ENCODE peak calls at places on chromosomes 3 and 15, in nine cellular contexts. One of them, this sample, is unnamed.

GRCh38 chr3:140898340-140899180 is 43.1 kb upstream of the SLC25A36 start:
- DNase-seq in GM23338: peak; percentile 72
- DNase-seq in OCI-LY7: peak; percentile 62
- DNase-seq in GM23248: peak; percentile 89
- DNase-seq in PC-3: peak; percentile 65
- DNase-seq in MM.1S: peak; percentile 56
- DNase-seq in neural progenitor cell: peak; percentile 33
- DNase-seq in hepatocyte: peak; percentile 75
- DNase-seq in HCT116: peak; percentile 46
- DNase-seq in this sample: peak; percentile 35

GRCh38 chr15:83449250-83449671 is 2.1 kb downstream of the SH3GL3 start:
- DNase-seq in PC-3: no peak
- DNase-seq in GM23338: no peak
- DNase-seq in neural progenitor cell: no peak
- DNase-seq in GM23248: no peak
- DNase-seq in hepatocyte: no peak
- DNase-seq in MM.1S: no peak
- DNase-seq in OCI-LY7: no peak
- DNase-seq in HCT116: no peak
- DNase-seq in this sample: no peak

GRCh38 chr3:119427669-119428068 is 35.7 kb downstream of the TMEM39A start:
- DNase-seq in hepatocyte: no peak
- DNase-seq in PC-3: no peak
- DNase-seq in GM23338: peak; percentile 32
- DNase-seq in neural progenitor cell: peak; percentile 11
- DNase-seq in GM23248: no peak
- DNase-seq in OCI-LY7: no peak
- DNase-seq in HCT116: no peak
- DNase-seq in MM.1S: no peak
- DNase-seq in this sample: no peak

GRCh38 chr3:78919021-78919755 is 848.6 kb downstream of the ROBO1 start:
- DNase-seq in OCI-LY7: no peak
- DNase-seq in hepatocyte: peak; percentile 64
- DNase-seq in GM23338: no peak
- DNase-seq in MM.1S: no peak
- DNase-seq in GM23248: peak; percentile 91
- DNase-seq in PC-3: no peak
- DNase-seq in neural progenitor cell: no peak
- DNase-seq in HCT116: no peak
- DNase-seq in this sample: no peak

GRCh38 chr3:114878119-114878839 is 268.8 kb downstream of the ZBTB20 start:
- DNase-seq in hepatocyte: no peak
- DNase-seq in GM23338: peak; percentile 38
- DNase-seq in OCI-LY7: no peak
- DNase-seq in HCT116: peak; percentile 62
- DNase-seq in GM23248: peak; percentile 80
- DNase-seq in PC-3: peak; percentile 46
- DNase-seq in MM.1S: no peak
- DNase-seq in neural progenitor cell: no peak
- DNase-seq in this sample: no peak

GRCh38 chr15:63035977-63036376 is 6.6 kb upstream of the TPM1 start:
- DNase-seq in neural progenitor cell: no peak
- DNase-seq in hepatocyte: no peak
- DNase-seq in HCT116: no peak
- DNase-seq in MM.1S: no peak
- DNase-seq in GM23338: peak; percentile 53
- DNase-seq in OCI-LY7: no peak
- DNase-seq in GM23248: no peak
- DNase-seq in PC-3: no peak
- DNase-seq in this sample: no peak

GRCh38 chr15:74799843-74800558 is 12.6 kb upstream of the LMAN1L start:
- DNase-seq in MM.1S: peak; percentile 88
- DNase-seq in GM23338: peak; percentile 85
- DNase-seq in neural progenitor cell: peak; percentile 68
- DNase-seq in PC-3: peak; percentile 74
- DNase-seq in HCT116: peak; percentile 29
- DNase-seq in OCI-LY7: peak; percentile 77
- DNase-seq in hepatocyte: peak; percentile 77
- DNase-seq in GM23248: peak; percentile 70
- DNase-seq in this sample: peak; percentile 94

GRCh38 chr15:37014566-37014965 is 85.8 kb downstream of the MEIS2 start:
- DNase-seq in hepatocyte: no peak
- DNase-seq in HCT116: no peak
- DNase-seq in MM.1S: no peak
- DNase-seq in GM23338: no peak
- DNase-seq in neural progenitor cell: peak; percentile 25
- DNase-seq in PC-3: no peak
- DNase-seq in OCI-LY7: no peak
- DNase-seq in GM23248: no peak
- DNase-seq in this sample: no peak

GRCh38 chr3:35641920-35642532 is 2.7 kb downstream of the ARPP21 start:
- DNase-seq in GM23338: no peak
- DNase-seq in hepatocyte: no peak
- DNase-seq in HCT116: no peak
- DNase-seq in PC-3: no peak
- DNase-seq in GM23248: no peak
- DNase-seq in MM.1S: no peak
- DNase-seq in OCI-LY7: no peak
- DNase-seq in neural progenitor cell: no peak
- DNase-seq in this sample: no peak

DNA sequence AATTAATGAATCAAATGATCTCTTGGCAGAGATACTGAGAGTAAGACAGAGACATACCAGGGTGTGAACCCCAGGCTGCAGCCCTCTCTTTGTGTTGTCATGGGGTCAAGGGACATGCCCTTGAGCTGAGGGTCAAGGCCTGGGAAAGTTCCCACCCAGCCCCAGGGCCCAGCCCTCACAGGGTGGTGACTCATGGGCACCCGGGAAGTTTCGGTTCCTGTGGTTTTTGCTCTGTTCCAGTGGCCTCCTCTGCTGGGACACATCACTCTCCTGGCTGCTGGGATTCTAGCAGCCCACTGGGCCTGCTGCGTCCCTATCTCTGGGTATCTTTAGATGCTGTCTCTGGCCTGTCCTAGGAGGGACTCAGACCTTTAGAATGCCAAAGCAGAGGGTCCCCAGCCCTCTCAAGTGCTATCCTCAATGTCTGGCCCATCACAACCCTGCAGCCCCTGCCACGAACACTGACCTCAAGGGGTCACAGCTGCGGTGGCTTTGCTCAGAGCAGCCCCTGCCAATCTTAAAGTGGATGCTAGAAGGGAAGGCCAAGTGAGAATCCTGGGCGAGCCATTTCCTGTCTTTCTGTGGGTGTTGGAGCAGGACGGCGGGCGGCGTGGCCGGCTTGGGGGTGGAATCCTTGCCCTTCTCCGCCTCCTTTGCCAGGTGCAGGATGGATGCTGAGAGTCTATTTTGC is 148.4 kb upstream of the TLE3 start:
- DNase-seq in neural progenitor cell: no peak
- DNase-seq in MM.1S: no peak
- DNase-seq in GM23248: peak; percentile 73
- DNase-seq in HCT116: peak; percentile 35
- DNase-seq in PC-3: peak; percentile 71
- DNase-seq in GM23338: no peak
- DNase-seq in hepatocyte: no peak
- DNase-seq in OCI-LY7: no peak
- DNase-seq in this sample: no peak
- TF ChIP-seq EZH2phosphoT487 in neural progenitor cell: no peak
- TF ChIP-seq EZH2phosphoT487 in MM.1S: no peak
- TF ChIP-seq EZH2phosphoT487 in GM23248: no peak
- TF ChIP-seq EZH2phosphoT487 in HCT116: no peak
- TF ChIP-seq EZH2phosphoT487 in PC-3: no peak
- TF ChIP-seq EZH2phosphoT487 in GM23338: no peak
- TF ChIP-seq EZH2phosphoT487 in hepatocyte: no peak
- TF ChIP-seq EZH2phosphoT487 in OCI-LY7: no peak
- TF ChIP-seq EZH2phosphoT487 in this sample: no peak

GRCh38 chr3:184338538-184338945 is 1.1 kb downstream of the FAM131A start:
- DNase-seq in GM23248: peak; percentile 54
- DNase-seq in PC-3: no peak
- DNase-seq in OCI-LY7: no peak
- DNase-seq in MM.1S: no peak
- DNase-seq in hepatocyte: peak; percentile 85
- DNase-seq in HCT116: no peak
- DNase-seq in neural progenitor cell: peak; percentile 92
- DNase-seq in GM23338: peak; percentile 93
- DNase-seq in this sample: peak; percentile 97
- TF ChIP-seq EZH2phosphoT487 in GM23248: no peak
- TF ChIP-seq EZH2phosphoT487 in PC-3: no peak
- TF ChIP-seq EZH2phosphoT487 in OCI-LY7: no peak
- TF ChIP-seq EZH2phosphoT487 in MM.1S: no peak
- TF ChIP-seq EZH2phosphoT487 in hepatocyte: no peak
- TF ChIP-seq EZH2phosphoT487 in HCT116: no peak
- TF ChIP-seq EZH2phosphoT487 in neural progenitor cell: no peak
- TF ChIP-seq EZH2phosphoT487 in GM23338: no peak
- TF ChIP-seq EZH2phosphoT487 in this sample: no peak

GRCh38 chr3:122576174-122576940 is 1.1 kb upstream of the PARP15 start:
- DNase-seq in OCI-LY7: peak; percentile 96
- DNase-seq in neural progenitor cell: no peak
- DNase-seq in PC-3: no peak
- DNase-seq in MM.1S: no peak
- DNase-seq in GM23248: peak; percentile 46
- DNase-seq in HCT116: no peak
- DNase-seq in hepatocyte: no peak
- DNase-seq in GM23338: no peak
- DNase-seq in this sample: no peak

GRCh38 chr3:122581622-122582021 is 4.2 kb downstream of the PARP15 start:
- DNase-seq in GM23248: no peak
- DNase-seq in neural progenitor cell: no peak
- DNase-seq in HCT116: no peak
- DNase-seq in hepatocyte: no peak
- DNase-seq in OCI-LY7: no peak
- DNase-seq in MM.1S: no peak
- DNase-seq in PC-3: no peak
- DNase-seq in GM23338: no peak
- DNase-seq in this sample: no peak

GRCh38 chr3:122572940-122573412 is 4.5 kb upstream of the PARP15 start:
- DNase-seq in MM.1S: no peak
- DNase-seq in HCT116: no peak
- DNase-seq in GM23338: peak; percentile 49
- DNase-seq in GM23248: peak; percentile 28
- DNase-seq in PC-3: peak; percentile 98
- DNase-seq in neural progenitor cell: peak; percentile 11
- DNase-seq in hepatocyte: peak; percentile 23
- DNase-seq in OCI-LY7: peak; percentile 77
- DNase-seq in this sample: no peak

GRCh38 chr3:122578110-122578740 is 775 bp downstream of the PARP15 start:
- DNase-seq in HCT116: no peak
- DNase-seq in GM23248: peak; percentile 19
- DNase-seq in neural progenitor cell: no peak
- DNase-seq in hepatocyte: no peak
- DNase-seq in OCI-LY7: no peak
- DNase-seq in GM23338: no peak
- DNase-seq in MM.1S: no peak
- DNase-seq in PC-3: no peak
- DNase-seq in this sample: no peak

DNA sequence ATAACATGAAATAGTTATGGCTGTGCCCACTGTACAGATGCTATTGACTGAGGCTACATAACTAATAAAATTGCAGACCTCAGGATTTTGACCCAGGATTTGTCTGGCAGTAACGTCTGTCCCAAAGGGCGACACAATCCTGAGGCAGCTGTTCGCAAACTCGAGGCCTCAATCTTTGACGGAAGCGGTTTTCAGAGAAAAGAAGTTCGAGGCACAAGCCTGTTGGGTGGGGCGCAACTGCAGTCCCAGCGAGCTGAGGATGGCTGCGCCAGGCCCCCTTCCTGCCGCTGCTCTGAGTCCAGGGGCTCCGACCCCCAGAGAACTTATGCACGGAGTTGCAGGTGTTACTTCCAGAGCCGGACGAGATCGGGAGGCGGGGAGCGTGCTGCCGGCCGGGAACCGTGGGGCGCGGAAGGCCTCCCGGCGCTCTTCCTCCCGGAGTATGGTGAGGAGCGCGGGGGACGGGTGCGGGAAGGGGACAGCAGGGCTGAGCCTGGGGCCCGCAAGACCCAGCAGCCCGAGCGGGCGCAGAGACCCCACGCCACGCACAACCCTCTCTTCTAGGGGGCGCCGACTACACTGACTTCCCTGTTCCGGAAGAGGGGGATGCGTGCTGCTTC is at the start of gene PARP15:
- DNase-seq in PC-3: no peak
- DNase-seq in OCI-LY7: peak; percentile 58
- DNase-seq in neural progenitor cell: peak; percentile 32
- DNase-seq in GM23248: peak; percentile 40
- DNase-seq in HCT116: no peak
- DNase-seq in MM.1S: no peak
- DNase-seq in GM23338: peak; percentile 77
- DNase-seq in hepatocyte: no peak
- DNase-seq in this sample: peak; percentile 30
- TF ChIP-seq EZH2phosphoT487 in PC-3: no peak
- TF ChIP-seq EZH2phosphoT487 in OCI-LY7: no peak
- TF ChIP-seq EZH2phosphoT487 in neural progenitor cell: peak; percentile 57
- TF ChIP-seq EZH2phosphoT487 in GM23248: no peak
- TF ChIP-seq EZH2phosphoT487 in HCT116: no peak
- TF ChIP-seq EZH2phosphoT487 in MM.1S: no peak
- TF ChIP-seq EZH2phosphoT487 in GM23338: no peak
- TF ChIP-seq EZH2phosphoT487 in hepatocyte: no peak
- TF ChIP-seq EZH2phosphoT487 in this sample: no peak

GRCh38 chr3:55441499-55441898 is 45.6 kb downstream of the WNT5A start:
- DNase-seq in HCT116: no peak
- DNase-seq in hepatocyte: no peak
- DNase-seq in GM23338: peak; percentile 52
- DNase-seq in neural progenitor cell: no peak
- DNase-seq in PC-3: no peak
- DNase-seq in GM23248: no peak
- DNase-seq in MM.1S: no peak
- DNase-seq in OCI-LY7: no peak
- DNase-seq in this sample: no peak

GRCh38 chr3:55446860-55447259 is 40.2 kb downstream of the WNT5A start:
- DNase-seq in OCI-LY7: no peak
- DNase-seq in neural progenitor cell: no peak
- DNase-seq in GM23248: no peak
- DNase-seq in HCT116: no peak
- DNase-seq in GM23338: no peak
- DNase-seq in PC-3: no peak
- DNase-seq in MM.1S: no peak
- DNase-seq in hepatocyte: peak; percentile 22
- DNase-seq in this sample: no peak

GRCh38 chr3:55449527-55449926 is 37.6 kb downstream of the WNT5A start:
- DNase-seq in GM23338: no peak
- DNase-seq in OCI-LY7: no peak
- DNase-seq in HCT116: no peak
- DNase-seq in GM23248: no peak
- DNase-seq in MM.1S: no peak
- DNase-seq in neural progenitor cell: no peak
- DNase-seq in PC-3: peak; percentile 72
- DNase-seq in hepatocyte: no peak
- DNase-seq in this sample: no peak

GRCh38 chr3:55443346-55443745 is 43.8 kb downstream of the WNT5A start:
- DNase-seq in hepatocyte: no peak
- DNase-seq in MM.1S: no peak
- DNase-seq in neural progenitor cell: no peak
- DNase-seq in HCT116: no peak
- DNase-seq in GM23248: no peak
- DNase-seq in GM23338: no peak
- DNase-seq in PC-3: no peak
- DNase-seq in OCI-LY7: no peak
- DNase-seq in this sample: no peak

DNA sequence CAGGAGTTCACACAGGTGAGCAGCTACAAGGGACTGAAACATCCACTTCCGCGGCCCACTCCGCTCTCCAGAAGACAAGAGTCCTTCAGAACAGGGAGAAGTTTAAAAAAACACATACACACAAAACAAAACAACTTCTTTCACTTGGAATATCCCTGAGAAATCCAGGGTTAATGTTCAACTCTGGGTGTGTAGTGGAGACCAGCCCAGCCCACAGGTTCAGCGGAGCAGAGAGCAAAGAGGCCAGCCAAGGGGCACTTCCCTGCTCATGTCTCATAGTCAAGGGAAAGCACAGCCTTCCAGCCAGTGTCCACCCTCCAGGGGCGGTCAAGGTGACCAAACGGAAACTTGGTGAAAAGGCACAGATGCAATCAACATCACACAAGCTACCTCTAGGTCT is 41.6 kb downstream of the WNT5A start:
- DNase-seq in MM.1S: no peak
- DNase-seq in neural progenitor cell: no peak
- DNase-seq in GM23338: no peak
- DNase-seq in GM23248: no peak
- DNase-seq in PC-3: no peak
- DNase-seq in HCT116: no peak
- DNase-seq in hepatocyte: peak; percentile 80
- DNase-seq in OCI-LY7: no peak
- DNase-seq in this sample: no peak
- TF ChIP-seq EZH2phosphoT487 in MM.1S: no peak
- TF ChIP-seq EZH2phosphoT487 in neural progenitor cell: no peak
- TF ChIP-seq EZH2phosphoT487 in GM23338: no peak
- TF ChIP-seq EZH2phosphoT487 in GM23248: no peak
- TF ChIP-seq EZH2phosphoT487 in PC-3: no peak
- TF ChIP-seq EZH2phosphoT487 in HCT116: no peak
- TF ChIP-seq EZH2phosphoT487 in hepatocyte: no peak
- TF ChIP-seq EZH2phosphoT487 in OCI-LY7: no peak
- TF ChIP-seq EZH2phosphoT487 in this sample: no peak

This sample was measured in SK-N-SH.